ENCODE peak calls at places on chromosomes 7 and 10, in ten cellular contexts. N is PC-9; X is pancreas; B is thoracic aorta; I is Panc1; C is CD4-positive, CD25-positive, alpha-beta regulatory T cell; Y is upper lobe of right lung; A is A549; J is aorta; K is psoas muscle. D is an unnamed sample. For H3K4me1, the result is how much of the 10 kb centered on the place peaks cover.

GRCh38 chr10:97062058-97062457 is 123.7 kb downstream of the SLIT1 start:
- DNase-seq in N (no peak), K (no peak), A (no peak), C (no peak), X (no peak), B (no peak), J (peak), I (no peak), Y (no peak), D (no peak)

GRCh38 chr7:143043391-143043790 is 8.8 kb upstream of the OR6V1 start:
- DNase-seq in A (no peak), Y (no peak), C (no peak), N (no peak), X (no peak), J (no peak), K (no peak), B (no peak), I (no peak), D (no peak)

GRCh38 chr10:78489034-78489433 is 455.4 kb downstream of the RPS24 start:
- DNase-seq in C (no peak), X (no peak), N (no peak), A (no peak), Y (no peak), B (no peak), K (no peak), J (no peak), I (no peak), D (no peak)

GRCh38 chr10:60661627-60662026 is 116.7 kb upstream of the CDK1 start:
- DNase-seq in I (no peak), Y (no peak), K (no peak), X (no peak), J (no peak), A (peak), C (no peak), B (no peak), N (peak), D (no peak)

GRCh38 chr7:50734246-50734645 is 48.5 kb downstream of the GRB10 start:
- DNase-seq in J (no peak), K (no peak), C (no peak), A (no peak), Y (no peak), I (no peak), X (no peak), N (no peak), B (no peak), D (no peak)

GRCh38 chr10:103897241-103897774 is 20.7 kb downstream of the STN1 start:
- DNase-seq in A (no peak), I (no peak), C (no peak), Y (no peak), B (no peak), X (no peak), K (no peak), N (no peak), J (no peak), D (no peak)

GRCh38 chr10:12252882-12253546 is 57.0 kb downstream of the CDC123 start:
- DNase-seq in A (peak), B (no peak), C (no peak), J (no peak), X (no peak), N (no peak), Y (no peak), I (no peak), K (no peak), D (no peak)

GRCh38 chr7:94375167-94375566 is 19.5 kb upstream of the COL1A2 start:
- DNase-seq in B (peak), Y (no peak), K (no peak), X (no peak), I (no peak), N (no peak), J (peak), C (no peak), A (no peak), D (no peak)

GRCh38 chr10:7159928-7160327 is 250.9 kb downstream of the SFMBT2 start:
- DNase-seq in X (no peak), Y (no peak), A (no peak), N (no peak), I (no peak), J (no peak), C (no peak), K (no peak), B (no peak), D (no peak)

GRCh38 chr7:123285076-123285700 is 85.4 kb upstream of the SLC13A1 start:
- DNase-seq in J (no peak), I (no peak), A (no peak), X (no peak), N (no peak), K (no peak), B (no peak), C (no peak), Y (no peak), D (no peak)

GRCh38 chr7:149685455-149685854 is 87.9 kb downstream of the ZNF467 start:
- DNase-seq in N (peak), J (no peak), Y (no peak), I (no peak), C (no peak), K (no peak), X (no peak), A (peak), B (no peak), D (no peak)

GRCh38 chr7:103573479-103574058 is 127.6 kb upstream of the SLC26A5 start:
- DNase-seq in X (no peak), K (no peak), J (no peak), C (no peak), A (peak), N (peak), I (peak), B (no peak), Y (no peak), D (peak)

GRCh38 chr10:52623761-52624160 is 148.8 kb downstream of the MBL2 start:
- DNase-seq in K (no peak), N (no peak), A (no peak), J (no peak), Y (no peak), B (no peak), I (no peak), C (no peak), X (no peak), D (no peak)

GRCh38 chr7:28766359-28766758 is 191.8 kb downstream of the TRIL start:
- DNase-seq in Y (no peak), N (no peak), J (no peak), B (no peak), A (no peak), K (no peak), X (no peak), C (no peak), I (no peak), D (no peak)

GRCh38 chr10:80660736-80661135 is 123.0 kb downstream of the SH2D4B start:
- DNase-seq in C (no peak), J (peak), N (no peak), K (no peak), X (no peak), B (no peak), I (no peak), Y (no peak), A (no peak), D (no peak)

GRCh38 chr7:2558620-2559282 is at the start of gene IQCE:
- DNase-seq in I (no peak), B (peak), J (peak), K (peak), C (peak), X (peak), Y (peak), N (peak), A (peak), D (peak)

GRCh38 chr7:136528329-136528728 is 340.1 kb upstream of the CHRM2 start:
- DNase-seq in J (no peak), N (peak), A (peak), Y (no peak), K (no peak), B (no peak), C (no peak), X (no peak), I (no peak), D (no peak)

GRCh38 chr7:73638921-73639320 is 14.6 kb upstream of the MLXIPL start:
- DNase-seq in J (no peak), Y (no peak), K (no peak), B (no peak), I (no peak), A (no peak), C (no peak), X (no peak), N (no peak), D (no peak)

GRCh38 chr10:74827694-74828093 is 1.3 kb downstream of the KAT6B start:
- DNase-seq in A (no peak), J (no peak), C (no peak), N (no peak), K (no peak), I (no peak), Y (no peak), X (no peak), B (no peak), D (no peak)

GRCh38 chr10:114824396-114824795 is 2.8 kb downstream of the FHIP2A start:
- DNase-seq in C (no peak), B (no peak), X (no peak), J (no peak), N (no peak), I (no peak), A (no peak), K (no peak), Y (no peak), D (no peak)

GRCh38 chr7:55192718-55193117 is 172.4 kb upstream of the LANCL2 start:
- DNase-seq in X (no peak), K (no peak), B (no peak), N (no peak), C (no peak), Y (no peak), I (no peak), J (no peak), A (no peak), D (no peak)

GRCh38 chr7:27868117-27868516 is 128.2 kb downstream of the TAX1BP1 start:
- DNase-seq in I (no peak), N (peak), X (no peak), C (no peak), K (no peak), J (no peak), Y (no peak), A (no peak), B (no peak), D (no peak)

GRCh38 chr10:98357208-98357836 is 57.7 kb downstream of the PYROXD2 start:
- DNase-seq in N (no peak), B (no peak), X (no peak), Y (no peak), J (no peak), K (no peak), I (no peak), A (no peak), C (no peak), D (no peak)

GRCh38 chr7:19982841-19983835 is 209.7 kb upstream of the TMEM196 start:
- DNase-seq in C (no peak), I (no peak), N (peak), B (no peak), Y (no peak), A (peak), K (no peak), J (peak), X (no peak), D (no peak)

GRCh38 chr10:60466267-60467201 is 76.9 kb upstream of the ANK3 start:
- DNase-seq in N (peak), I (peak), A (no peak), C (no peak), Y (no peak), B (no peak), X (no peak), J (no peak), K (no peak), D (no peak)

GRCh38 chr7:16804674-16805439 is at the start of gene AGR2:
- DNase-seq in N (peak), A (peak), B (no peak), X (peak), J (no peak), C (no peak), I (no peak), Y (peak), K (no peak), D (no peak)

GRCh38 chr7:82443044-82443800 is at the start of gene CACNA2D1:
- DNase-seq in J (peak), X (peak), N (no peak), C (no peak), I (peak), A (no peak), K (peak), Y (peak), B (no peak), D (no peak)
- H3K27ac ChIP-seq in J (peak), X (peak), N (no peak), C (no peak), I (no peak), A (peak), K (peak), Y (peak), B (peak), D (no peak)

GRCh38 chr10:132251928-132252327 is 55.8 kb downstream of the STK32C start:
- DNase-seq in Y (no peak), J (no peak), B (no peak), X (no peak), K (no peak), C (no peak), A (no peak), I (no peak), N (no peak), D (no peak)

GRCh38 chr10:132252412-132252811 is 55.3 kb downstream of the STK32C start:
- DNase-seq in I (no peak), B (no peak), J (no peak), X (no peak), C (no peak), Y (no peak), K (no peak), N (no peak), A (peak), D (no peak)

GRCh38 chr10:132254841-132255240 is 52.9 kb downstream of the STK32C start:
- DNase-seq in K (no peak), C (no peak), X (no peak), Y (no peak), B (no peak), I (no peak), N (no peak), J (no peak), A (no peak), D (no peak)

GRCh38 chr10:132255489-132256344 is 52.0 kb downstream of the STK32C start:
- DNase-seq in K (no peak), Y (no peak), J (no peak), A (no peak), X (no peak), N (no peak), C (no peak), B (no peak), I (no peak), D (no peak)

DNA sequence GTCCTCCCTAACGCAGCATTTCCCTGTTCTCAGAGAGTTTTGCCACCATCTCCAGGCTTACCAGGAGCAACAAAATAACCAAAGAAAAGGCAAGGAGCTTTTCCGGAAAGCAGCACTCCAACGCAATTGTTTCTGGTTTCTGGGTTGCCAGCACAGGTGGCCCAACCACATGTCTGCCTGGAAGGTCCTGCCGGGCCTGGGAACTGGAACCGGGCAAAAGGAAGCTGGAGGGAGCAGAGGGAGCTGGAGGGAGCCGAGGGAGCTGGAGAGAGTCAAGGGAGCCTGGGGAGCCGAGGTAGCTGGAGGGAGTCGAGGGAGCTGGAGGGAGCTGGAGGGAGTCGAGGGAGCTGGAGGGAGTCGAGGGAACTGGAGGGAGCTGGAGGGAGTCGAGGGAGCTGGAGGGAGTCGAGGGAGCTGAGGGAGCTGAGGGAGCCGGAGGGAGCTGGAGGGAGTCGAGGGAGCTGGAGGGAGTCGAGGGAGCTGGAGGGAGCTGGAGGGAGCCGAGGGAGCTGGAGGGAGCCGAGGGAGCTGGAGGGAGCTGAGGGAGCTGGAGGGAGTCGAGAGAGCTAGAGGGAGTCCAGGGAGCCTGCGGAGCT is 54.6 kb downstream of the STK32C start:
- DNase-seq in A (no peak), K (no peak), N (no peak), X (no peak), I (no peak), B (no peak), Y (no peak), C (no peak), J (no peak), D (no peak)
- H3K4me3 ChIP-seq in A (no peak), K (no peak), N (no peak), X (no peak), I (no peak), B (no peak), Y (no peak), C (no peak), J (no peak), D (no peak)

GRCh38 chr10:132574783-132575319 is 37.3 kb downstream of the INPP5A start:
- DNase-seq in J (no peak), I (no peak), B (no peak), C (no peak), X (no peak), K (no peak), Y (no peak), N (peak), A (no peak), D (no peak)
- H3K4me1 ChIP-seq in J (under half), I (half or more), B (half or more), C (under half), X (under half), K (under half), Y (half or more), N (half or more), A (under half), D (under half)

GRCh38 chr7:14374336-14374735 is 384.9 kb upstream of the ETV1 start:
- DNase-seq in I (no peak), C (no peak), J (no peak), X (no peak), A (no peak), N (no peak), K (no peak), B (no peak), Y (no peak), D (no peak)
- H3K27ac ChIP-seq in I (no peak), C (no peak), J (no peak), X (no peak), A (no peak), N (no peak), K (no peak), B (no peak), Y (no peak), D (no peak)

DNA sequence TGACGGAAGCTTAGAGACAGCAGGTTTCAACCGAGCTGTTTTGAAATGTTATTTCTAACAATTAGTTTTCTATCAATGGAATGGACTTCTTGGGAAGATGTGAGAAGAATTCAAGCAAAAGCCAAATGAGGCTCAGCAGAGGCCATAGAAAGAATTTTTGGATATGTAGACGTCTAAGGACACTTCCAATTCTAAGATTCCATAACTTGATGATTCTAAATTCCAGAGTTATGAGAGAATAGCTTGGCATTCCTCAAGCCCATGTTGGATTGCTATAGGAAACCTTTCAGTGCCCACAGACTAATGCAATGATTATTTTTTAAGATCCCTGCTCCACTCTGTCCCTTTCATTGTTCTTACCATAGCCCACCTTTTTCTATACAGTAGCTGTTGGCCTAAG is 77.2 kb upstream of the PALS2 start:
- DNase-seq in Y (no peak), I (no peak), K (no peak), A (no peak), B (no peak), J (no peak), X (no peak), C (no peak), N (no peak), D (no peak)
- H3K4me3 ChIP-seq in Y (no peak), I (no peak), K (no peak), A (no peak), B (no peak), J (no peak), X (no peak), C (no peak), N (no peak), D (no peak)

DNA sequence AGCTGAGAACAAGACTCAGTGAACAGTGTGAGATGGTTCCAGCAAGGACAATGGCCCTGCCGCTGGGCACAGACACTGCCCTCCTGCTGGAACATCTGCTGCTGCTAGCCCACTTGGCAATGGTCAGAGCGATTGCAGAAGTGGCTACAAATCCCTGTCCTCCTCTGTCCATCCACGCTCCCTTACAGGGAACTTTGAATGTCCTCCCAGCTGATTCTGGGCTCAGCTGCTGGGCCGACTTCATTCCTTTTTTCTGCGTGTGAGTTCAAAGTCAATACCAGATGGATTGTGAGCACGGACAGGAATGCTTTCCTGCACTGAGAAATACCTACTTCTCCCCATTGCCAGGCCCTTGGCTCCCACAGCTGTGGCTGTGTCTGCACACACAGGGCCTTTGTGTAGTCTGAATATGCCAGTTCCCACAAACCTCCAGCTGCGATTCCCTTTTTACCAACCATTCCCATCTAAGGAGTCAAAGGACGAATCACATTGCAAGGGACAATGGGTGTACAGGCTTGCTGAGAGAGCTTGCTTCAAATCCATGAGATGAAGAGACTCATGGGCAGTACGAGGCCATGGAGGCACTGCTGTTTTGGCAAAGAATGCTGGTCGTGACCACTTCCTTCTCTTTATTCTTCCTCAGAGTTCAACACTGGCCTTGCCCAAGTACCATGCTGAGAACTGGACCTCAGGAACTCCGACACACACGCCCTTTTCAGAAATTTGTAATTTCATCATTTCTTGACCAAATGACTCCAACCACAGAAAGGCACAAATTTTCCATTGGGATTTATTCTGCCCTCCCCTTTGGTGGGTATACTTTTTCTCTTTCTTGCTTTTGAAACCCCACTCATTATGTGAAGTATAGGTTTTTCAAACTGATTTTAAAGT is 44.2 kb downstream of the BPGM start:
- DNase-seq in Y (no peak), A (no peak), B (no peak), J (no peak), K (no peak), N (no peak), C (no peak), I (no peak), X (no peak), D (no peak)
- H3K4me1 ChIP-seq in Y (under half), A (under half), B (half or more), J (under half), K (under half), N (under half), C (under half), I (under half), X (under half), D (under half)

DNA sequence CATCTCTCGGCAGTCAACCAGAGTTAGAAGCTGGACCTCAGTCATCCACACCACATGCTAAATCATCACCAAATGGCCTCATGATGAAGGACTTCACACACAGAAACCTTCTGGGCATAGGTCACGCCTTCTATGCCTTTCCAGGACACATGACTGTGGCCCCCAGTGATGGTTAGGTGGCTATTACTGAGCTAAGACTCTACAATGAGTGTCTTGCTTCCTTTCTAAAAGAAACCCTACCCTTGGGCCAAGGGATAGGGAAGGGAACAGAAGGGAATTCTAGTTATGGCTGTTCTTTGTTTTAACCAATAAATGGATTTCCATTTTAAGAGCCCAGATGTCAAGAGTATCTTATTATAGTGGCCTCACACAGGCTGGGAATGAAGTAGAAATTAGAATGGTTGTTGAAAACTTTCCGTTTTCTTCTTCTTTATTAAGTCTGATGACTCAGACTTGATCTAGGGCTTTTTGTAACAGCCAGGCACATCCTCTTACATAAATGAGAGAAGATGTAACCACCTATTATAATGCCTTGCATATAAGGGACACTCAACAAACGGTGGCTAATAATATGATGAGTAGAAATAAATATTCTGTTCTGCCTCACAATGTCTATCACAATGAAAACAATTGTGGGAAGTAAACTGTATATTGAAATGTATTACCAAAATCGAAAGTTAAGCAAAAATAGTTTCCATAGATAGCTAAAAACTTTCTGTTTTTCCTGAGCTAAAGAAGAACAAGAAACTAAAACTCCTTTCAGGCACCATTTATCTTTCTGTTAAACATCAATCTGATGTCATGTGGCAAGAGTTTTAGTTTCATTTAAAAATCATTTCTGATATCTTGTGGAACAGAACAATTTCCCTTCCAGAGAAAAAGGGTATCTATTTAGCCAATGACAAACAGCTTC is 62.5 kb upstream of the TOMM7 start:
- DNase-seq in K (no peak), X (no peak), B (no peak), A (no peak), Y (no peak), J (no peak), N (no peak), I (no peak), C (no peak), D (no peak)
- H3K27ac ChIP-seq in K (no peak), X (no peak), B (no peak), A (no peak), Y (no peak), J (no peak), N (no peak), I (no peak), C (peak), D (no peak)

D was measured in CD8-positive, alpha-beta memory T cell.